ENCODE peak calls at places on chromosomes 7 and 10, in four cellular contexts. F is CD8-positive, alpha-beta memory T cell; M is uterus; H is breast epithelium. L is an unnamed sample.

GRCh38 chr7:45217358-45217757 is 59.8 kb downstream of the RAMP3 start:
- DNase-seq in F (no peak), M (no peak), H (no peak), L (no peak)

GRCh38 chr7:158447206-158448171 is 140.1 kb downstream of the PTPRN2 start:
- DNase-seq in F (no peak), M (no peak), H (no peak), L (no peak)

GRCh38 chr7:14950013-14950412 is 47.5 kb upstream of the DGKB start:
- DNase-seq in F (no peak), M (no peak), H (no peak), L (no peak)

GRCh38 chr10:422675-423074 is 266.8 kb downstream of the DIP2C start:
- DNase-seq in F (no peak), M (no peak), H (no peak), L (no peak)

GRCh38 chr7:126699707-126700106 is 553.0 kb downstream of the GRM8 start:
- DNase-seq in F (no peak), M (no peak), H (no peak), L (no peak)

GRCh38 chr10:124791378-124792348 is at the start of gene EEF1AKMT2:
- DNase-seq in F (peak; percentile 64), M (peak; percentile 61), H (peak; percentile 72), L (peak; percentile 82)

GRCh38 chr10:89274928-89275327 is 23.4 kb upstream of the LIPA start:
- DNase-seq in F (no peak), M (no peak), H (no peak), L (no peak)

GRCh38 chr10:95793401-95794045 is 37.6 kb downstream of the ENTPD1 start:
- DNase-seq in F (no peak), M (no peak), H (no peak), L (no peak)

GRCh38 chr7:32479574-32480200 is 10.5 kb downstream of the LSM5 start:
- DNase-seq in F (no peak), M (no peak), H (no peak), L (peak; percentile 49)

GRCh38 chr7:117873056-117873932 is at the start of gene CTTNBP2:
- DNase-seq in F (no peak), M (peak; percentile 50), H (peak; percentile 53), L (no peak)

GRCh38 chr10:105734479-105734878 is 1093.4 kb downstream of the SORCS3 start:
- DNase-seq in F (no peak), M (no peak), H (no peak), L (no peak)

GRCh38 chr10:70622981-70623844 is 20.7 kb upstream of the PRF1 start:
- DNase-seq in F (no peak), M (no peak), H (no peak), L (no peak)

GRCh38 chr7:234041-234711 is 41.8 kb downstream of the FAM20C start:
- DNase-seq in F (no peak), M (no peak), H (no peak), L (no peak)

GRCh38 chr7:69814421-69814962 is 216.2 kb downstream of the AUTS2 start:
- DNase-seq in F (no peak), M (no peak), H (no peak), L (no peak)

GRCh38 chr10:132418520-132419416 is 21.8 kb downstream of the PWWP2B start:
- DNase-seq in F (no peak), M (no peak), H (peak; percentile 80), L (no peak)

GRCh38 chr7:92813390-92814024 is 22.9 kb downstream of the CDK6 start:
- DNase-seq in F (no peak), M (no peak), H (no peak), L (peak; percentile 100)

GRCh38 chr7:134720091-134720935 is 59.1 kb upstream of the CALD1 start:
- DNase-seq in F (no peak), M (no peak), H (no peak), L (no peak)

GRCh38 chr7:47444376-47445098 is 137.4 kb downstream of the TNS3 start:
- DNase-seq in F (no peak), M (no peak), H (no peak), L (no peak)

GRCh38 chr10:43196981-43197833 is 59.0 kb downstream of the CSGALNACT2 start:
- DNase-seq in F (no peak), M (peak; percentile 6), H (no peak), L (no peak)

GRCh38 chr7:129799350-129799955 is 153.3 kb downstream of the UBE2H start:
- DNase-seq in F (no peak), M (no peak), H (no peak), L (no peak)

GRCh38 chr10:28909875-28910274 is 232.6 kb downstream of the BAMBI start:
- DNase-seq in F (no peak), M (no peak), H (no peak), L (no peak)

GRCh38 chr10:128466831-128467371 is 340.7 kb upstream of the MKI67 start:
- DNase-seq in F (no peak), M (no peak), H (no peak), L (no peak)

GRCh38 chr10:126062132-126063032 is 166.0 kb downstream of the FANK1 start:
- DNase-seq in F (no peak), M (peak; percentile 62), H (peak; percentile 69), L (no peak)

GRCh38 chr7:74203157-74203556 is 6.6 kb upstream of the LAT2 start:
- DNase-seq in F (no peak), M (no peak), H (no peak), L (peak; percentile 74)

GRCh38 chr7:105678811-105679495 is 97.7 kb upstream of the EFCAB10 start:
- DNase-seq in F (no peak), M (peak; percentile 77), H (peak; percentile 62), L (no peak)

GRCh38 chr7:156152380-156152779 is 340.1 kb upstream of the SHH start:
- DNase-seq in F (no peak), M (no peak), H (no peak), L (no peak)

GRCh38 chr7:156475666-156476065 is 164.9 kb upstream of the RNF32 start:
- DNase-seq in F (no peak), M (no peak), H (no peak), L (no peak)

GRCh38 chr10:49417311-49418052 is 21.6 kb upstream of the DRGX start:
- DNase-seq in F (no peak), M (no peak), H (no peak), L (no peak)

GRCh38 chr7:28169166-28169713 is 11.4 kb downstream of the JAZF1 start:
- DNase-seq in F (no peak), M (no peak), H (no peak), L (no peak)

GRCh38 chr7:13980474-13980873 is 9.0 kb downstream of the ETV1 start:
- DNase-seq in F (no peak), M (no peak), H (no peak), L (no peak)

GRCh38 chr7:130695840-130696239 is 9.5 kb upstream of the TSGA13 start:
- DNase-seq in F (no peak), M (no peak), H (no peak), L (peak; percentile 26)

GRCh38 chr7:114026486-114027089 is 107.8 kb upstream of the PPP1R3A start:
- DNase-seq in F (no peak), M (no peak), H (no peak), L (peak; percentile 41)

GRCh38 chr7:27551803-27552202 is 110.9 kb downstream of the HIBADH start:
- DNase-seq in F (no peak), M (no peak), H (no peak), L (no peak)

GRCh38 chr10:26725837-26726727 is 28.6 kb downstream of the PDSS1 start:
- DNase-seq in F (peak; percentile 25), M (peak; percentile 45), H (peak; percentile 71), L (peak; percentile 59)

GRCh38 chr10:95196053-95196452 is 2.0 kb downstream of the ACSM6 start:
- DNase-seq in F (no peak), M (no peak), H (no peak), L (no peak)

GRCh38 chr7:29442146-29442545 is 121.5 kb upstream of the PRR15 start:
- DNase-seq in F (no peak), M (no peak), H (no peak), L (no peak)

GRCh38 chr10:102819054-102819453 is 18.2 kb downstream of the CYP17A1 start:
- DNase-seq in F (no peak), M (no peak), H (no peak), L (no peak)
- H3K4me3 ChIP-seq in F (no peak overlapping the region), M (no peak overlapping the region), H (no peak overlapping the region), L (no peak overlapping the region)

GRCh38 chr10:13102002-13102794 is 2.2 kb downstream of the OPTN start:
- DNase-seq in F (no peak), M (no peak), H (no peak), L (no peak)
- H3K4me3 ChIP-seq in F (no peak overlapping the region), M (no peak overlapping the region), H (no peak overlapping the region), L (no peak overlapping the region)

DNA sequence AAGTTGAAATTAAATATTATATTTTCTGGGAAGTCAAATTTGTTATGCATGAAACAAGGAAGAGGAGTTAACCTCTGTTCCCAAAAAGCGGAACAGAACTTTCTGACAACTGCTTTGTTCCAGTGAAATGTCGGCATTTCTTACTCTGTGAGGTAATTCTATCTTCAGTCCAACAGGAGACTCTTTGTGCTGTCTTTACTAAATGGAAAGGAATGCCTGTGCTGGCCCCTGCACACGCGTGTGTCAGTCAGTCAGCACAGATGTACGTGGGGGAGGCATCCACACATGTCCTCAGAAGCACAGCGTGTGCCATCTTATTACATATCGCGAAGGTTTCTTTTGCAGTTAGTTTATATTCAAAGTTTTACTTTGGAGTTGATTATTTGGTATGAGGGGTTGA is 37.5 kb downstream of the NET1 start:
- DNase-seq in F (no peak), M (peak; percentile 78), H (no peak), L (no peak)
- H3K4me3 ChIP-seq in F (no peak overlapping the region), M (peak overlapping the region; percentile 10), H (peak overlapping the region; percentile 57), L (no peak overlapping the region)

GRCh38 chr10:24277771-24278518 is 69.0 kb downstream of the KIAA1217 start:
- DNase-seq in F (no peak), M (no peak), H (no peak), L (no peak)
- H3K4me3 ChIP-seq in F (no peak overlapping the region), M (no peak overlapping the region), H (no peak overlapping the region), L (no peak overlapping the region)

GRCh38 chr10:79581044-79581443 is 20.8 kb upstream of the SFTPA2 start:
- DNase-seq in F (no peak), M (no peak), H (no peak), L (no peak)
- H3K4me3 ChIP-seq in F (no peak overlapping the region), M (no peak overlapping the region), H (no peak overlapping the region), L (no peak overlapping the region)

GRCh38 chr7:2812831-2813230 is 31.3 kb downstream of the GNA12 start:
- DNase-seq in F (no peak), M (no peak), H (no peak), L (no peak)

GRCh38 chr7:2812119-2812487 is 32.0 kb downstream of the GNA12 start:
- DNase-seq in F (no peak), M (no peak), H (peak; percentile 2), L (no peak)

GRCh38 chr7:2810682-2811471 is 33.2 kb downstream of the GNA12 start:
- DNase-seq in F (no peak), M (no peak), H (peak; percentile 34), L (no peak)

GRCh38 chr7:2809903-2810628 is 34.0 kb downstream of the GNA12 start:
- DNase-seq in F (no peak), M (no peak), H (peak; percentile 14), L (no peak)

GRCh38 chr7:2811476-2812118 is 32.5 kb downstream of the GNA12 start:
- DNase-seq in F (no peak), M (peak; percentile 52), H (peak; percentile 49), L (no peak)
- H3K4me3 ChIP-seq in F (no peak overlapping the region), M (no peak overlapping the region), H (peak overlapping the region; percentile 21), L (no peak overlapping the region)

GRCh38 chr7:26293569-26294308 is 2.1 kb downstream of the SNX10 start:
- DNase-seq in F (peak; percentile 25), M (no peak), H (no peak), L (peak; percentile 28)
- H3K4me3 ChIP-seq in F (peak overlapping the region; percentile 52), M (no peak overlapping the region), H (no peak overlapping the region), L (peak overlapping the region; percentile 16)

L was measured in Jurkat, Clone E6-1.